ENCODE peak calls at places on chromosome 2, in five cellular contexts. One of them, this sample, is unnamed.
A peak's percentile ranks its signal among the peaks of the same experiment; 100 is the strongest.

GRCh38 chr2:230865766-230866703 is 1.3 kb downstream of the ITM2C start:
- DNase-seq in GM23338: peak; percentile 55
- DNase-seq in endothelial cell of umbilical vein: no peak
- DNase-seq in A673: peak; percentile 65
- DNase-seq in GM23248: peak; percentile 41
- DNase-seq in this sample: peak; percentile 24

GRCh38 chr2:239359194-239359912 is 41.5 kb downstream of the HDAC4 start:
- DNase-seq in GM23338: no peak
- DNase-seq in endothelial cell of umbilical vein: no peak
- DNase-seq in GM23248: peak; percentile 73
- DNase-seq in A673: no peak
- DNase-seq in this sample: no peak

GRCh38 chr2:168649105-168649504 is 153.3 kb upstream of the NOSTRIN start:
- DNase-seq in GM23338: no peak
- DNase-seq in A673: no peak
- DNase-seq in endothelial cell of umbilical vein: no peak
- DNase-seq in GM23248: no peak
- DNase-seq in this sample: no peak

GRCh38 chr2:137208361-137208973 is 443.1 kb downstream of the THSD7B start:
- DNase-seq in endothelial cell of umbilical vein: no peak
- DNase-seq in A673: no peak
- DNase-seq in GM23338: no peak
- DNase-seq in GM23248: peak; percentile 82
- DNase-seq in this sample: peak; percentile 39

GRCh38 chr2:241965931-241966412 is 96.4 kb downstream of the RTP5 start:
- DNase-seq in endothelial cell of umbilical vein: peak; percentile 73
- DNase-seq in GM23248: peak; percentile 94
- DNase-seq in GM23338: no peak
- DNase-seq in A673: peak; percentile 85
- DNase-seq in this sample: peak; percentile 62

GRCh38 chr2:16538691-16539090 is 126.9 kb downstream of the CYRIA start:
- DNase-seq in GM23338: no peak
- DNase-seq in endothelial cell of umbilical vein: no peak
- DNase-seq in A673: no peak
- DNase-seq in GM23248: no peak
- DNase-seq in this sample: no peak

GRCh38 chr2:6914829-6915228 is 2.4 kb upstream of the RNF144A start:
- DNase-seq in A673: no peak
- DNase-seq in GM23248: peak; percentile 54
- DNase-seq in endothelial cell of umbilical vein: peak; percentile 60
- DNase-seq in GM23338: no peak
- DNase-seq in this sample: peak; percentile 97

GRCh38 chr2:120715356-120715755 is 20.3 kb upstream of the GLI2 start:
- DNase-seq in A673: no peak
- DNase-seq in GM23338: no peak
- DNase-seq in endothelial cell of umbilical vein: no peak
- DNase-seq in GM23248: peak; percentile 29
- DNase-seq in this sample: no peak

GRCh38 chr2:65417509-65418085 is 14.8 kb downstream of the SPRED2 start:
- DNase-seq in endothelial cell of umbilical vein: no peak
- DNase-seq in GM23248: no peak
- DNase-seq in A673: no peak
- DNase-seq in GM23338: no peak
- DNase-seq in this sample: no peak
- H3K4me1 ChIP-seq in endothelial cell of umbilical vein: peaks cover 14% of the 10 kb centered on the region
- H3K4me1 ChIP-seq in GM23248: peaks cover 20% of the 10 kb centered on the region
- H3K4me1 ChIP-seq in A673: peaks cover 35% of the 10 kb centered on the region
- H3K4me1 ChIP-seq in GM23338: peaks cover 38% of the 10 kb centered on the region
- H3K4me1 ChIP-seq in this sample: peaks cover 71% of the 10 kb centered on the region

DNA sequence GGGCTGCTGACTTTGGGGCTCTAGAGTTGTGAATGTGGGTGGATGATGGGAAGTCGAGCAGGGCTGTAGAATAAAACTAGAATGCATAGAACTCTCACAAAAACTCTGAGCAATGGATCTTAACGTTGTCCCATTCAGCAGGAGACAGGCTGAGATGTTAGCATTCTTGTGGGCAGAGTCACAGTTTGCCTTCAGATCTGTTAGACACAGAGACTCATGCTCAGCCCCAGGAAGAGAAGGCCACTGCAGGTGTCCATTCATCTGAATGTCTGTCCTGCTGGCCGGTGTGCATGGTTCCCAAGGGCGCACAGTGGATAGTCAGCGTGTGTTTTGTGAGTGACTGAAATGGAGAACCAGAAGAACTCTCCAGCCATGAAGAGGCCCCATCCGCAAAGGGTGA is 111.3 kb downstream of the TSN start:
- DNase-seq in A673: no peak
- DNase-seq in GM23248: peak; percentile 72
- DNase-seq in GM23338: no peak
- DNase-seq in endothelial cell of umbilical vein: no peak
- DNase-seq in this sample: no peak
- H3K4me1 ChIP-seq in A673: no peaks in the 10 kb centered on the region
- H3K4me1 ChIP-seq in GM23248: peaks cover 16% of the 10 kb centered on the region
- H3K4me1 ChIP-seq in GM23338: no peaks in the 10 kb centered on the region
- H3K4me1 ChIP-seq in endothelial cell of umbilical vein: no peaks in the 10 kb centered on the region
- H3K4me1 ChIP-seq in this sample: no peaks in the 10 kb centered on the region

DNA sequence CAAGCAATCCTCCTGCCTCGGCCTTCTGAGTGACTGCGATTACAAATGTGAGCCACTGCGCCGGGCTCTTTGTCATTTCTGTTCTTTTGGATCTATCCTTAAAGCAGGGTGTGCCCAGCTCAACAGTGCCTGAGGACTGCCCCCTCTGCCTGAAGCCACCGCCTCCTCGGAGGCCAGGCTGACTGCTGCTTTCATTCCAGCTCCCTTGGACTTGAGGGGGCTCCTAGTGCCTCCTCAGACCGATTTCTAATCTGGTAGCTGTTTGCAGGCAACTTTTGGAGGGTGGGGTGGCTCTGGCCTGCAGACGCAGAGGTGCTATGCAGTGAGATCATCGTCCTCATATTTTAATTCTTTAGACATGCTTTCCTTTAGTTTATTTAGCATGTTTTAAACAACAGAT is 35.9 kb upstream of the KLF11 start:
- DNase-seq in endothelial cell of umbilical vein: no peak
- DNase-seq in A673: no peak
- DNase-seq in GM23338: no peak
- DNase-seq in GM23248: peak; percentile 70
- DNase-seq in this sample: no peak
- H3K4me1 ChIP-seq in endothelial cell of umbilical vein: no peaks in the 10 kb centered on the region
- H3K4me1 ChIP-seq in A673: peaks cover 7% of the 10 kb centered on the region
- H3K4me1 ChIP-seq in GM23338: no peaks in the 10 kb centered on the region
- H3K4me1 ChIP-seq in GM23248: peaks cover 20% of the 10 kb centered on the region
- H3K4me1 ChIP-seq in this sample: peaks cover 9% of the 10 kb centered on the region

DNA sequence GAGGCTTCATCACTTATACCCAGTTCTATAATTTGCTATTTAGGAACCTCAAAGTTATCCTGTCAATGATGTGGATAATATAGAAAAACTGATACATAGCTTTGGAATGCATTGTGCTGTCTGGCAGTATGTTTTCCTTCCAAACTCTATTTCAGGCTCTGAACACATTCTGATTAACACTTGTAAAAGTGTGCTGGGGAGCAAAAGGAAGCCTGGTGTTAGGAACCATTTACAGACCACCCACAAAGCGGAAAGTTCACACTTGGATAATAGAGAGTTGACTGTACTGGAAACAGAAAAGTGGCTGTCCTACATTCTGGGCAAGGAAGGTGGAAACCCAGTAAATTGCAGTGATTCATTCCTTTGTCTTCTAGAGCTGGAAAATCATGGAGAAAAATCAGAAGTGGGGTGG is 114.5 kb upstream of the ZFP36L2 start:
- DNase-seq in GM23248: peak; percentile 77
- DNase-seq in GM23338: no peak
- DNase-seq in endothelial cell of umbilical vein: peak; percentile 93
- DNase-seq in A673: peak; percentile 45
- DNase-seq in this sample: peak; percentile 74
- H3K4me1 ChIP-seq in GM23248: peaks cover 48% of the 10 kb centered on the region
- H3K4me1 ChIP-seq in GM23338: peaks cover 19% of the 10 kb centered on the region
- H3K4me1 ChIP-seq in endothelial cell of umbilical vein: peaks cover 50% of the 10 kb centered on the region
- H3K4me1 ChIP-seq in A673: no peaks in the 10 kb centered on the region
- H3K4me1 ChIP-seq in this sample: peaks cover 23% of the 10 kb centered on the region

GRCh38 chr2:113795405-113795920 is 39.0 kb upstream of the SLC35F5 start:
- DNase-seq in endothelial cell of umbilical vein: no peak
- DNase-seq in GM23248: peak; percentile 53
- DNase-seq in GM23338: no peak
- DNase-seq in A673: no peak
- DNase-seq in this sample: no peak
- H3K4me1 ChIP-seq in endothelial cell of umbilical vein: no peaks in the 10 kb centered on the region
- H3K4me1 ChIP-seq in GM23248: no peaks in the 10 kb centered on the region
- H3K4me1 ChIP-seq in GM23338: no peaks in the 10 kb centered on the region
- H3K4me1 ChIP-seq in A673: no peaks in the 10 kb centered on the region
- H3K4me1 ChIP-seq in this sample: peaks cover 16% of the 10 kb centered on the region

GRCh38 chr2:60054571-60055340 is 498.7 kb downstream of the BCL11A start:
- DNase-seq in GM23338: no peak
- DNase-seq in endothelial cell of umbilical vein: no peak
- DNase-seq in A673: no peak
- DNase-seq in GM23248: no peak
- DNase-seq in this sample: no peak
- H3K4me1 ChIP-seq in GM23338: peaks cover 17% of the 10 kb centered on the region
- H3K4me1 ChIP-seq in endothelial cell of umbilical vein: no peaks in the 10 kb centered on the region
- H3K4me1 ChIP-seq in A673: no peaks in the 10 kb centered on the region
- H3K4me1 ChIP-seq in GM23248: no peaks in the 10 kb centered on the region
- H3K4me1 ChIP-seq in this sample: no peaks in the 10 kb centered on the region

DNA sequence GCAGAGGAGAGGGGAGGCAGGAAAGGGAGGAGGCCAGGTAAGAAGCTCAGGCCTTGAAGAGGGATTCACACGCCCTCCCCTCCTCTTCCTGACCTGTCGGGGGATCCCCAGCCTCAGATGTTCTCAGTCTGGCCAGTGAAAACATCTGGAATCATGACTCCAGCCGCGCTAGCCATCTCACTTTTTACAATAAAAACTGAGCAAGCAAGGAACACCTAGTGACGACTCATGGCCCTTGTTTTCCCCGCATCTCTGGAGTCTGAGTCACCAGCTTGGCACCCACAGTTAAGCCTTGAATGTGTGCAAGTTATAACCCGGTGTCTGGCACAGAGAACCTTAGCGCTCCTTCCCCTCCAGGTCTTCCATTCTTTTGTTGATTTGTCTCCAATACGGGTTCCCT is 74.3 kb downstream of the SH3BP4 start:
- DNase-seq in endothelial cell of umbilical vein: peak; percentile 86
- DNase-seq in GM23338: no peak
- DNase-seq in A673: peak; percentile 25
- DNase-seq in GM23248: peak; percentile 93
- DNase-seq in this sample: peak; percentile 95
- H3K4me1 ChIP-seq in endothelial cell of umbilical vein: peaks cover 67% of the 10 kb centered on the region
- H3K4me1 ChIP-seq in GM23338: no peaks in the 10 kb centered on the region
- H3K4me1 ChIP-seq in A673: peaks cover 16% of the 10 kb centered on the region
- H3K4me1 ChIP-seq in GM23248: peaks cover 68% of the 10 kb centered on the region
- H3K4me1 ChIP-seq in this sample: peaks cover 74% of the 10 kb centered on the region

This sample was measured in PC-3.